ENCODE peak calls at places on chromosomes 1 and 21, in six cellular contexts. One of them, this sample, is unnamed.

GRCh38 chr1:150233359-150234308 is 2.3 kb downstream of the ANP32E start:
- DNase-seq in A549: peak
- DNase-seq in IMR-90: peak
- DNase-seq in SK-N-SH: no peak
- DNase-seq in GM12878: no peak
- DNase-seq in K562: peak
- DNase-seq in this sample: no peak

GRCh38 chr1:17869826-17870225 is 114.7 kb downstream of the ACTL8 start:
- DNase-seq in A549: no peak
- DNase-seq in IMR-90: peak
- DNase-seq in SK-N-SH: no peak
- DNase-seq in GM12878: no peak
- DNase-seq in K562: no peak
- DNase-seq in this sample: no peak

GRCh38 chr1:38179423-38179822 is 132.8 kb upstream of the POU3F1 start:
- DNase-seq in A549: no peak
- DNase-seq in IMR-90: no peak
- DNase-seq in SK-N-SH: no peak
- DNase-seq in GM12878: no peak
- DNase-seq in K562: no peak
- DNase-seq in this sample: no peak

GRCh38 chr1:16183157-16183556 is 27.3 kb upstream of the EPHA2 start:
- DNase-seq in A549: peak
- DNase-seq in IMR-90: peak
- DNase-seq in SK-N-SH: no peak
- DNase-seq in GM12878: no peak
- DNase-seq in K562: no peak
- DNase-seq in this sample: no peak

GRCh38 chr1:159938221-159938852 is 7.1 kb downstream of the IGSF9 start:
- DNase-seq in A549: no peak
- DNase-seq in IMR-90: no peak
- DNase-seq in SK-N-SH: no peak
- DNase-seq in GM12878: no peak
- DNase-seq in K562: no peak
- DNase-seq in this sample: no peak

GRCh38 chr1:21338568-21339401 is 48.5 kb upstream of the ECE1 start:
- DNase-seq in A549: peak
- DNase-seq in IMR-90: peak
- DNase-seq in SK-N-SH: no peak
- DNase-seq in GM12878: no peak
- DNase-seq in K562: no peak
- DNase-seq in this sample: peak

GRCh38 chr1:43554444-43554992 is 23.8 kb downstream of the PTPRF start:
- DNase-seq in A549: peak
- DNase-seq in IMR-90: peak
- DNase-seq in SK-N-SH: peak
- DNase-seq in GM12878: no peak
- DNase-seq in K562: peak
- DNase-seq in this sample: peak

GRCh38 chr1:156465747-156466365 is 34.7 kb downstream of the MEF2D start:
- DNase-seq in A549: peak
- DNase-seq in IMR-90: no peak
- DNase-seq in SK-N-SH: peak
- DNase-seq in GM12878: no peak
- DNase-seq in K562: peak
- DNase-seq in this sample: peak

GRCh38 chr1:30373471-30374399 is 349.6 kb downstream of the MATN1 start:
- DNase-seq in A549: no peak
- DNase-seq in IMR-90: no peak
- DNase-seq in SK-N-SH: no peak
- DNase-seq in GM12878: no peak
- DNase-seq in K562: no peak
- DNase-seq in this sample: no peak

GRCh38 chr1:216686860-216687545 is 36.2 kb downstream of the ESRRG start:
- DNase-seq in A549: no peak
- DNase-seq in IMR-90: peak
- DNase-seq in SK-N-SH: no peak
- DNase-seq in GM12878: no peak
- DNase-seq in K562: no peak
- DNase-seq in this sample: no peak

GRCh38 chr1:116513956-116514355 is 56.9 kb downstream of the CD58 start:
- DNase-seq in A549: no peak
- DNase-seq in IMR-90: no peak
- DNase-seq in SK-N-SH: no peak
- DNase-seq in GM12878: no peak
- DNase-seq in K562: no peak
- DNase-seq in this sample: no peak

GRCh38 chr1:172948457-172948856 is 102.3 kb downstream of the TNFSF18 start:
- DNase-seq in A549: peak
- DNase-seq in IMR-90: peak
- DNase-seq in SK-N-SH: no peak
- DNase-seq in GM12878: no peak
- DNase-seq in K562: no peak
- DNase-seq in this sample: no peak
- TF ChIP-seq RFX5 in A549: no peak
- TF ChIP-seq RFX5 in IMR-90: no peak
- TF ChIP-seq RFX5 in SK-N-SH: no peak
- TF ChIP-seq RFX5 in GM12878: no peak
- TF ChIP-seq RFX5 in K562: no peak
- TF ChIP-seq RFX5 in this sample: no peak

GRCh38 chr1:62341120-62341519 is 21.9 kb upstream of the KANK4 start:
- DNase-seq in A549: no peak
- DNase-seq in IMR-90: no peak
- DNase-seq in SK-N-SH: no peak
- DNase-seq in GM12878: no peak
- DNase-seq in K562: no peak
- DNase-seq in this sample: no peak
- H3K27ac ChIP-seq in A549: no peak
- H3K27ac ChIP-seq in IMR-90: no peak
- H3K27ac ChIP-seq in SK-N-SH: no peak
- H3K27ac ChIP-seq in GM12878: no peak
- H3K27ac ChIP-seq in K562: no peak
- H3K27ac ChIP-seq in this sample: no peak

GRCh38 chr1:33583567-33583966 is 111.1 kb downstream of the ZSCAN20 start:
- DNase-seq in A549: no peak
- DNase-seq in IMR-90: no peak
- DNase-seq in SK-N-SH: no peak
- DNase-seq in GM12878: no peak
- DNase-seq in K562: no peak
- DNase-seq in this sample: no peak

GRCh38 chr1:33586111-33586510 is 113.7 kb downstream of the ZSCAN20 start:
- DNase-seq in A549: peak
- DNase-seq in IMR-90: peak
- DNase-seq in SK-N-SH: no peak
- DNase-seq in GM12878: no peak
- DNase-seq in K562: no peak
- DNase-seq in this sample: peak

GRCh38 chr1:33586795-33587194 is 114.3 kb downstream of the ZSCAN20 start:
- DNase-seq in A549: no peak
- DNase-seq in IMR-90: no peak
- DNase-seq in SK-N-SH: no peak
- DNase-seq in GM12878: no peak
- DNase-seq in K562: no peak
- DNase-seq in this sample: no peak

GRCh38 chr1:33588726-33589125 is 116.3 kb downstream of the ZSCAN20 start:
- DNase-seq in A549: no peak
- DNase-seq in IMR-90: no peak
- DNase-seq in SK-N-SH: no peak
- DNase-seq in GM12878: no peak
- DNase-seq in K562: no peak
- DNase-seq in this sample: no peak
- TF ChIP-seq RFX5 in A549: no peak
- TF ChIP-seq RFX5 in IMR-90: no peak
- TF ChIP-seq RFX5 in SK-N-SH: no peak
- TF ChIP-seq RFX5 in GM12878: no peak
- TF ChIP-seq RFX5 in K562: no peak
- TF ChIP-seq RFX5 in this sample: no peak

DNA sequence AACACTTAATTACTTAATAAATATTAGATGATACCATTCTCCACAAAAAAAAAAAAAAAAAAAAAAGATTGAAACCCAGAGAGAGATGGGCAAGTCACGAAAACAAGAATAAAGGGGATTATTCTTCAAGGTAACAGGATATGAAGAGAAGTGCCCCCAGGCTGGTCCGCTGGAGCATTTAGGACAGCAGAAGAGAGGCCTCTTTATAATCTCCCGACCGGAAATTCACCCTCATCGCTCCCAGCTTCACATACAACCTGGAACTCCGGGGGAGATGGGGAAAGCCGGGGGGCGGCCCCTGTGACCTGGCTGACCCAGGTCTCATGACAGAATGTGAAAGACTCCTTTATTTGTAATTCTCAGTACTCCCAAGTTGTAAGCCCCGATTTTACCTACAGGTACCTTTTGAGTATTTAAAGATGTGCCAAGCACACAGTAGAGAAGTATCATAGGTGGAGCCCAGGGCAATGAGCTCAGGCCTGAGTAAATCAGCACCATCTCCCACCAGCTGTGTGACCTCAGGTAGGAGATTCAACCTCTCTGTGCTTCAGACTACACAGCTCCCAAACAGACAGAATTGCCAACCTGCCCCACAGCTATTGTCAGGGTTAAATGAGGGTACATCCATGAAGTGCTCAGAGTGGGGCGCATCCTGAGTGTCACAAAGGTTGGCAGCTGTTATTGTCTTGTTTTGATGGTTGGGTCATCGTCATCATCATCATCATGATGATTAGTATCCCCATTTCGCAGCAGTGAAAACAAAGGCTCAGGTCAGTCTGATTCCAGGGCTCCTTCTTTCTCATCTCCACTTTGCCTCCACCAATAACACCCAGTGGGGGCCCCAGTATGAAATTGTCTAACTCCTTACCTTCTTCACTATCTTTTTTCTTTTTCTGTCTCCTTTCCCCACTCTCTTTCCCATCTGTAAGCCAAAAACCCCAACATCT is 148.4 kb downstream of the PSMG1 start:
- DNase-seq in A549: no peak
- DNase-seq in IMR-90: no peak
- DNase-seq in SK-N-SH: no peak
- DNase-seq in GM12878: no peak
- DNase-seq in K562: no peak
- DNase-seq in this sample: no peak
- H3K27ac ChIP-seq in A549: no peak
- H3K27ac ChIP-seq in IMR-90: no peak
- H3K27ac ChIP-seq in SK-N-SH: no peak
- H3K27ac ChIP-seq in GM12878: no peak
- H3K27ac ChIP-seq in K562: no peak
- H3K27ac ChIP-seq in this sample: peak